ENCODE peak calls at places on chromosomes 16 and 17, in four cellular contexts. N, O, M and P are unnamed samples.

GRCh38 chr16:20510323-20510722 is 59.0 kb downstream of the ACSM2A start:
- DNase-seq in N (no peak), O (no peak), M (no peak), P (no peak)

GRCh38 chr16:80092686-80093085 is 448.1 kb upstream of the DYNLRB2 start:
- DNase-seq in N (no peak), O (no peak), M (no peak), P (no peak)

GRCh38 chr17:51322390-51323029 is 62.2 kb downstream of the UTP18 start:
- DNase-seq in N (no peak), O (no peak), M (no peak), P (no peak)

GRCh38 chr16:76571755-76572154 is 294.6 kb downstream of the CNTNAP4 start:
- DNase-seq in N (no peak), O (no peak), M (no peak), P (no peak)

GRCh38 chr17:78611636-78612035 is 34.4 kb upstream of the DNAH17 start:
- DNase-seq in N (no peak), O (no peak), M (no peak), P (no peak)

GRCh38 chr17:55348749-55349354 is 72.8 kb downstream of the MMD start:
- DNase-seq in N (peak), O (peak), M (no peak), P (peak)

GRCh38 chr16:12735805-12736204 is 67.9 kb downstream of the CPPED1 start:
- DNase-seq in N (no peak), O (no peak), M (no peak), P (no peak)

GRCh38 chr17:80803451-80804428 is 187.9 kb upstream of the CHMP6 start:
- DNase-seq in N (no peak), O (peak), M (no peak), P (no peak)

GRCh38 chr17:76598004-76598439 is 12.4 kb upstream of the ST6GALNAC2 start:
- DNase-seq in N (no peak), O (no peak), M (peak), P (no peak)

GRCh38 chr16:11175850-11176341 is 80.1 kb downstream of the SOCS1 start:
- DNase-seq in N (no peak), O (no peak), M (no peak), P (no peak)

GRCh38 chr16:85046957-85047866 is 19.6 kb downstream of the KIAA0513 start:
- DNase-seq in N (peak), O (no peak), M (no peak), P (no peak)

GRCh38 chr17:81735181-81736102 is 23.4 kb downstream of the SLC25A10 start:
- DNase-seq in N (peak), O (peak), M (no peak), P (peak)

GRCh38 chr16:70432800-70433455 is 6.0 kb downstream of the ST3GAL2 start:
- DNase-seq in N (no peak), O (peak), M (no peak), P (peak)

GRCh38 chr17:34248807-34249496 is 6.1 kb upstream of the CCL2 start:
- DNase-seq in N (no peak), O (no peak), M (no peak), P (no peak)

GRCh38 chr16:79329163-79329521 is 271.4 kb downstream of the MAF start:
- DNase-seq in N (no peak), O (no peak), M (no peak), P (no peak)

GRCh38 chr16:87560428-87561199 is 41.7 kb upstream of the JPH3 start:
- DNase-seq in N (peak), O (peak), M (no peak), P (peak)

GRCh38 chr17:27633312-27634025 is 2.5 kb downstream of the LGALS9 start:
- DNase-seq in N (no peak), O (peak), M (no peak), P (no peak)

GRCh38 chr16:81371106-81371505 is 56.3 kb downstream of the GAN start:
- DNase-seq in N (no peak), O (no peak), M (no peak), P (no peak)

GRCh38 chr17:39181303-39181702 is 15.3 kb upstream of the ARL5C start:
- DNase-seq in N (no peak), O (no peak), M (no peak), P (no peak)

GRCh38 chr16:28101533-28101890 is 38.0 kb upstream of the GSG1L start:
- DNase-seq in N (no peak), O (no peak), M (no peak), P (no peak)

GRCh38 chr17:77365584-77366186 is 224.9 kb downstream of the SEC14L1 start:
- DNase-seq in N (peak), O (peak), M (peak), P (peak)

GRCh38 chr16:74034862-74035261 is 261.8 kb upstream of the PSMD7 start:
- DNase-seq in N (no peak), O (no peak), M (no peak), P (no peak)

GRCh38 chr17:75831032-75831567 is 13.1 kb downstream of the UNC13D start:
- DNase-seq in N (no peak), O (no peak), M (no peak), P (no peak)

GRCh38 chr16:71230122-71230845 is at the start of gene HYDIN:
- DNase-seq in N (no peak), O (no peak), M (peak), P (peak)

GRCh38 chr16:11848842-11849241 is 2.5 kb downstream of the RSL1D1 start:
- DNase-seq in N (no peak), O (no peak), M (no peak), P (no peak)

GRCh38 chr16:51095890-51096626 is 55.0 kb downstream of the SALL1 start:
- DNase-seq in N (no peak), O (no peak), M (no peak), P (no peak)

GRCh38 chr16:17467923-17468540 is 2.7 kb downstream of the XYLT1 start:
- DNase-seq in N (peak), O (peak), M (peak), P (no peak)